ENCODE peak calls at places on chromosomes 3 and 15, in seven cellular contexts. K, U, S, N, X, C and O are unnamed samples.

GRCh38 chr15:33145447-33145846 is 49.1 kb downstream of the FMN1 start:
- DNase-seq in K (no peak), U (no peak), S (no peak), N (no peak), X (peak; percentile 68), C (no peak), O (no peak)

GRCh38 chr3:123421353-123422174 is 27.3 kb downstream of the ADCY5 start:
- DNase-seq in K (peak; percentile 5), U (no peak), S (no peak), N (no peak), X (no peak), C (no peak), O (no peak)

GRCh38 chr3:85554153-85554552 is 595.4 kb downstream of the CADM2 start:
- DNase-seq in K (no peak), U (peak; percentile 32), S (no peak), N (no peak), X (no peak), C (peak; percentile 58), O (no peak)

GRCh38 chr3:16513141-16514020 is at the start of gene RFTN1:
- DNase-seq in K (peak; percentile 81), U (peak; percentile 45), S (peak; percentile 61), N (peak; percentile 31), X (peak; percentile 21), C (peak; percentile 67), O (peak; percentile 70)

GRCh38 chr3:65170357-65171090 is 482.7 kb upstream of the ADAMTS9 start:
- DNase-seq in K (peak; percentile 87), U (no peak), S (peak; percentile 40), N (no peak), X (peak; percentile 21), C (no peak), O (peak; percentile 85)

GRCh38 chr3:53030864-53031445 is 14.9 kb downstream of the SFMBT1 start:
- DNase-seq in K (no peak), U (peak; percentile 62), S (no peak), N (no peak), X (no peak), C (peak; percentile 49), O (no peak)

GRCh38 chr15:47523669-47524068 is 193.6 kb upstream of the SEMA6D start:
- DNase-seq in K (peak; percentile 87), U (no peak), S (no peak), N (no peak), X (no peak), C (no peak), O (peak; percentile 80)

GRCh38 chr3:107524214-107525100 is 1.7 kb downstream of the BBX start:
- DNase-seq in K (peak; percentile 82), U (peak; percentile 51), S (peak; percentile 70), N (peak; percentile 37), X (peak; percentile 47), C (no peak), O (peak; percentile 51)

GRCh38 chr15:32042269-32042996 is 12.1 kb downstream of the CHRNA7 start:
- DNase-seq in K (no peak), U (no peak), S (no peak), N (no peak), X (no peak), C (no peak), O (no peak)

GRCh38 chr3:17678116-17678741 is 64.2 kb downstream of the TBC1D5 start:
- DNase-seq in K (peak; percentile 39), U (no peak), S (no peak), N (no peak), X (no peak), C (no peak), O (peak; percentile 71)

GRCh38 chr3:39811561-39811960 is 2.2 kb downstream of the MYRIP start:
- DNase-seq in K (no peak), U (no peak), S (no peak), N (no peak), X (no peak), C (no peak), O (no peak)

GRCh38 chr3:11212784-11213183 is 58.5 kb downstream of the HRH1 start:
- DNase-seq in K (no peak), U (no peak), S (peak; percentile 6), N (no peak), X (no peak), C (no peak), O (no peak)

GRCh38 chr3:102059145-102059943 is 210.0 kb downstream of the NFKBIZ start:
- DNase-seq in K (no peak), U (no peak), S (no peak), N (no peak), X (no peak), C (no peak), O (no peak)

GRCh38 chr3:102053375-102053989 is 204.2 kb downstream of the NFKBIZ start:
- DNase-seq in K (no peak), U (no peak), S (peak; percentile 16), N (no peak), X (peak; percentile 63), C (no peak), O (peak; percentile 62)

GRCh38 chr3:102060814-102061213 is 211.5 kb downstream of the NFKBIZ start:
- DNase-seq in K (peak; percentile 40), U (no peak), S (no peak), N (no peak), X (no peak), C (no peak), O (peak; percentile 22)

GRCh38 chr3:102054543-102054942 is 205.2 kb downstream of the NFKBIZ start:
- DNase-seq in K (no peak), U (no peak), S (no peak), N (no peak), X (no peak), C (no peak), O (no peak)

DNA sequence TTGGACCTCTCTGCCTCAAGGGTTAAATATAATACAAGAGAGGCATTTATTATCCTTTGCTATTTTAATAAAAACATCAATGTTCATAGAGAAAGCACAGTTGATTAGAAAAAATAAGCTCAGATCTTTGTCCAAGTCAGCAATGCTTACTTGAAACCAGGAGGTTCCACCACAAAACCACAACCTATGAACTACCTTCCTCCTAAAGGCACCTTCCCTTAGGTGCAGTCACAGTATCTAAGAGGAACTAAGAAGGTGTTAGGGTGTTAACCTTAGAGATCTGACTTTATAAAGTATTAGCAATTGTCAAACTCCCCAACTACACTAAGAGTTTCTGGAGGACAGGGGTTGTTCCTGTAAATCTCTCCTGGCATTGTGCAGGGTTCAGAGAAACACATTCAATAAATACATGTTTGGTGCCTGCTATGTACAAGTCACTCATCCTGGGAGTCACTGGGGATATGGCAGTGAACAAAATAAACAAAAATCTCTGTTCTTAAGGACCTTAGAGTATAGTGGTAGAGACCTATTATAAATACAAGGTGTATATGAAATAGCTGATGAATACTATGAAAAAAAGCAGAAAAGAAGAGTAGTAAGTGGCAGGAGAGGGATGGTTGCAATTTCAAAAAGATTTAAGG is 208.6 kb downstream of the NFKBIZ start:
- DNase-seq in K (no peak), U (no peak), S (no peak), N (no peak), X (no peak), C (no peak), O (no peak)
- H2BK5ac ChIP-seq in K (no peak overlapping the region), U (no peak overlapping the region), S (no peak overlapping the region), N (no peak overlapping the region), X (no peak overlapping the region), C (no peak overlapping the region), O (no peak overlapping the region)

GRCh38 chr3:72137865-72138861 is 353.2 kb upstream of the PROK2 start:
- DNase-seq in K (no peak), U (no peak), S (no peak), N (no peak), X (no peak), C (no peak), O (no peak)
- H2BK5ac ChIP-seq in K (no peak overlapping the region), U (no peak overlapping the region), S (no peak overlapping the region), N (no peak overlapping the region), X (no peak overlapping the region), C (no peak overlapping the region), O (no peak overlapping the region)

DNA sequence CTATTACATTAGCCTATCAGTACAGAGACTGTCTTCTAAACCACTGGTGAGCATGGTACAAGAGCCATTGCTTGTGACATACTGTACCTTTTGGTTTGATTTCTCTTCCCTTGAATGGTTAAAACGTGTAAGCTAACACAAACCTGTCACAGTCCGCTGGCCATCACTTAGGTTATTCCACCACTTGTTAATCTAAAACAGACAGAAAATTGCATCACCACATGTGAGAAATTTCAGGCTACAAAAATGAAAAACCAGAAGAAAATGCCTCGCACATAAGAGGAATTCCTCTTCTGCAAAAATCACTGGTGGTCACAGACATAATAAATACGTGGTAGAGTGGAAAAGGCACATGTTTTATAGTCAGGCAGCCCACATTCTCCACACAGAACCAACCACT is 22.1 kb downstream of the PARL start:
- DNase-seq in K (no peak), U (no peak), S (no peak), N (no peak), X (no peak), C (no peak), O (no peak)
- H2BK5ac ChIP-seq in K (no peak overlapping the region), U (no peak overlapping the region), S (no peak overlapping the region), N (no peak overlapping the region), X (no peak overlapping the region), C (no peak overlapping the region), O (no peak overlapping the region)

DNA sequence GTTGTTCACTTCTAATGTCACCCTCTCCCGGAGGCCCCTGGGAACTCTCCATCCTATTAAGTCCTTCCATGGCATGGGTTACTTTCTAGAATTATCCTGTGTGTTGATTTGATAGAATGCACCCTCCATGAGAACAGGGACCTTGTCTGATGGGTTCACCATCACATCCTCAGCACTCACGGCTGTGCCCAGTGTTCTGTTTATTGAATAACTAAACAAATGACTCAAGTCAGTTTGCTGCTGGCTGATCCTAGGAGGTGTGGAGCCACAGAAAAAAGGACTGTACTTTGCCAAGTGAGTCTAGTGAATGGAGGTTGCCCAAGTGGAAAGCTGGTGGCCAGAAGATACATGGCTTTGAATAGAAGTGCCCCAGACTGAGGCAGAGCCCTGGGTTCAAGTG is 48.5 kb upstream of the RAB6B start:
- DNase-seq in K (peak; percentile 81), U (no peak), S (no peak), N (no peak), X (no peak), C (no peak), O (peak; percentile 81)
- H2BK5ac ChIP-seq in K (no peak overlapping the region), U (no peak overlapping the region), S (no peak overlapping the region), N (no peak overlapping the region), X (no peak overlapping the region), C (no peak overlapping the region), O (peak overlapping the region; percentile 74)

DNA sequence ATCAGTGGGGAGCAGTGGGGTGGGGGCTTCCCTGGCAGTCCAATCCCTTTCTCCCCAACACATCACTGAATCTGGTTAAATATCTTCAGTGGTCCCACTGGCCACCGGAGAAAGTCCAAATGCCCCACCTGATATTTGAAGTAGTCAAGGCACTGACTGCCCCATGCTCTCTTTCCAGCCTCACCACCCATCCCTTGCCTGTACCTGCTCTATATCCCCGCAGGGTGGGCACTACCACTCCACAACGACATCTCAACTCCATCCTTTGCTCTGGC is 101.7 kb downstream of the DAPK2 start:
- DNase-seq in K (no peak), U (peak; percentile 13), S (no peak), N (no peak), X (no peak), C (peak; percentile 19), O (no peak)
- H2BK5ac ChIP-seq in K (no peak overlapping the region), U (no peak overlapping the region), S (no peak overlapping the region), N (no peak overlapping the region), X (no peak overlapping the region), C (no peak overlapping the region), O (no peak overlapping the region)

DNA sequence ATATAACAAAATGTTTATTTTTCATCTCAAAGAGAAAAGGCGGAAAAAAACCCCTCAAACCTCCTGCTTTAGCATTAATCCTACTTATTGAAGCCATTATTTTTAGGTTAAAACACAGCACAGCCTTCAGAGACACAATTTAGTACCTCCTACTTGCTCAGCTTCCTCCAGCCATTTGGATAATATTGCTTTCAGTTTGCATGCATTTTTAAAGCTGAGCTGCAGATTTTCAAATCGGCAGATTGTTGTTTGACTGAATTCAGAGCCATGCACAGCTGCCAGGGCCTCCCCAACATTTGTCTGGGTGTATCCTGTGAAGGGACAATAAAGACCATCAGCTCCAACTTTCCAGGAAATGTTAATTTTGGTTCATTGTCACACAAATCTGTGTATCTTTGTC is 14.5 kb downstream of the POU1F1 start:
- DNase-seq in K (no peak), U (no peak), S (no peak), N (no peak), X (no peak), C (no peak), O (no peak)
- H2BK5ac ChIP-seq in K (no peak overlapping the region), U (no peak overlapping the region), S (no peak overlapping the region), N (no peak overlapping the region), X (no peak overlapping the region), C (no peak overlapping the region), O (no peak overlapping the region)